ENCODE peak calls at places on chromosomes 4 and X, in four cellular contexts. O is glutamatergic neuron, I is posterior vena cava, F is T-helper 17 cell. V is an unnamed sample.

GRCh38 chr4:7823416-7823824 is 116.2 kb downstream of the AFAP1 start:
- DNase-seq in F (no peak), O (peak; percentile 70), I (peak; percentile 92), V (no peak)

GRCh38 chrX:373641-374471 is 12.9 kb downstream of the PPP2R3B start:
- DNase-seq in I (no peak), O (peak; percentile 61), F (no peak), V (no peak)

GRCh38 chr4:6987566-6987920 is 55.6 kb upstream of the TADA2B start:
- DNase-seq in F (no peak), I (no peak), O (no peak), V (no peak)

GRCh38 chrX:24017674-24018073 is 9.3 kb downstream of the KLHL15 start:
- DNase-seq in O (no peak), F (no peak), I (no peak), V (no peak)

GRCh38 chr4:168511780-168512467 is 15.1 kb downstream of the PALLD start:
- DNase-seq in O (no peak), F (peak; percentile 19), I (no peak), V (no peak)

GRCh38 chrX:16488959-16489358 is 161.0 kb upstream of the S100G start:
- DNase-seq in I (no peak), F (no peak), O (no peak), V (no peak)

GRCh38 chr4:62548108-62548524 is 1348.0 kb downstream of the ADGRL3 start:
- DNase-seq in I (peak; percentile 87), O (no peak), F (no peak), V (no peak)

GRCh38 chrX:30973784-30974427 is 84.9 kb upstream of the TAB3 start:
- DNase-seq in F (no peak), O (no peak), I (no peak), V (no peak)

GRCh38 chr4:165726831-165727230 is 146.2 kb upstream of the TLL1 start:
- DNase-seq in O (no peak), F (no peak), I (no peak), V (no peak)

GRCh38 chrX:25600776-25601175 is 537.4 kb upstream of the MAGEB18 start:
- DNase-seq in O (no peak), F (no peak), I (no peak), V (no peak)

GRCh38 chr4:8123389-8123788 is 35.2 kb downstream of the ABLIM2 start:
- DNase-seq in O (no peak), I (no peak), F (no peak), V (no peak)

GRCh38 chr4:4306920-4307319 is 16.9 kb downstream of the ZBTB49 start:
- DNase-seq in I (no peak), O (no peak), F (no peak), V (no peak)

GRCh38 chr4:77022581-77023133 is 53.1 kb downstream of the CCNI start:
- DNase-seq in O (peak; percentile 55), F (no peak), I (no peak), V (no peak)

GRCh38 chr4:184376923-184377322 is 97.4 kb downstream of the IRF2 start:
- DNase-seq in F (no peak), I (no peak), O (no peak), V (no peak)

GRCh38 chr4:123300625-123301024 is 96.0 kb upstream of the SPRY1 start:
- DNase-seq in O (no peak), I (no peak), F (no peak), V (no peak)

GRCh38 chr4:169229571-169230028 is 41.2 kb downstream of the SH3RF1 start:
- DNase-seq in F (no peak), O (no peak), I (no peak), V (no peak)

GRCh38 chr4:101230806-101231426 is 116.4 kb downstream of the PPP3CA start:
- DNase-seq in I (no peak), O (no peak), F (no peak), V (no peak)

GRCh38 chr4:54937501-54937900 is 187.9 kb downstream of the KDR start:
- DNase-seq in F (no peak), I (no peak), O (no peak), V (no peak)

GRCh38 chr4:162939086-162939485 is 227.6 kb downstream of the NAF1 start:
- DNase-seq in O (no peak), F (no peak), I (no peak), V (no peak)

GRCh38 chrX:13005671-13006473 is 31.0 kb downstream of the TMSB4X start:
- DNase-seq in I (no peak), O (no peak), F (no peak), V (no peak)

GRCh38 chr4:118730683-118731082 is 45.5 kb downstream of the METTL14 start:
- DNase-seq in I (no peak), F (no peak), O (no peak), V (no peak)

GRCh38 chr4:16693641-16694040 is 204.8 kb downstream of the LDB2 start:
- DNase-seq in I (no peak), F (no peak), O (no peak), V (no peak)

GRCh38 chr4:147853706-147854105 is 121.8 kb downstream of the ARHGAP10 start:
- DNase-seq in F (no peak), O (no peak), I (no peak), V (no peak)

GRCh38 chr4:56874166-56874565 is 33.5 kb upstream of the REST start:
- DNase-seq in I (no peak), F (no peak), O (no peak), V (no peak)

GRCh38 chrX:66635360-66635759 is 3.5 kb downstream of the EDA2R start:
- DNase-seq in F (no peak), O (no peak), I (no peak), V (no peak)

GRCh38 chr4:57064120-57064519 is 46.1 kb downstream of the IGFBP7 start:
- DNase-seq in F (no peak), O (no peak), I (no peak), V (no peak)

GRCh38 chrX:130669233-130669632 is 233.8 kb downstream of the ENOX2 start:
- DNase-seq in I (no peak), F (no peak), O (no peak), V (no peak)

GRCh38 chr4:153497988-153498967 is 32.1 kb downstream of the TMEM131L start:
- DNase-seq in O (no peak), I (no peak), F (no peak), V (no peak)

GRCh38 chrX:66023726-66024467 is 16.0 kb downstream of the VSIG4 start:
- DNase-seq in O (no peak), I (no peak), F (no peak), V (no peak)

GRCh38 chr4:94548571-94548970 is 96.8 kb downstream of the PDLIM5 start:
- DNase-seq in O (no peak), I (no peak), F (no peak), V (no peak)

GRCh38 chrX:1215123-1215823 is 2.8 kb upstream of the CRLF2 start:
- DNase-seq in O (no peak), I (peak; percentile 0), F (no peak), V (no peak)

GRCh38 chrX:150410513-150410912 is 47.4 kb downstream of the MAMLD1 start:
- DNase-seq in O (no peak), I (no peak), F (no peak), V (no peak)

GRCh38 chr4:145234086-145234694 is 53.8 kb upstream of the OTUD4 start:
- DNase-seq in O (peak; percentile 51), F (no peak), I (no peak), V (no peak)

GRCh38 chr4:52904421-52904820 is 42.3 kb downstream of the RASL11B start:
- DNase-seq in O (no peak), I (no peak), F (no peak), V (no peak)

GRCh38 chrX:52574416-52575275 is 57.8 kb upstream of the XAGE1B start:
- DNase-seq in F (no peak), O (peak; percentile 26), I (no peak), V (no peak)

V was measured in chondrocyte.